ENCODE peak calls at places on chromosomes 1 and 21, in eight cellular contexts. Y is transverse colon, G is heart left ventricle, L is breast epithelium, P is body of pancreas, N is K562, H is uterus, D is GM12892. K is an unnamed sample.
A peak's percentile ranks its signal among the peaks of the same experiment; 100 is the strongest.

GRCh38 chr1:26154750-26155149 is 4.1 kb upstream of the FAM110D start:
- DNase-seq in Y (no peak), G (no peak), L (no peak), P (no peak), N (no peak), H (no peak), D (no peak), K (no peak)

GRCh38 chr1:228804640-228805413 is 69.5 kb downstream of the RHOU start:
- DNase-seq in Y (no peak), G (no peak), L (no peak), P (no peak), N (no peak), H (peak; percentile 45), D (no peak), K (no peak)

GRCh38 chr21:15079276-15079675 is 14.5 kb upstream of the NRIP1 start:
- DNase-seq in Y (no peak), G (no peak), L (no peak), P (no peak), N (no peak), H (no peak), D (no peak), K (no peak)

GRCh38 chr1:156320560-156320959 is 17.5 kb downstream of the CCT3 start:
- DNase-seq in Y (no peak), G (no peak), L (no peak), P (no peak), N (no peak), H (no peak), D (no peak), K (no peak)

GRCh38 chr1:50633465-50633864 is 210.2 kb upstream of the DMRTA2 start:
- DNase-seq in Y (no peak), G (no peak), L (no peak), P (no peak), N (no peak), H (no peak), D (no peak), K (no peak)

GRCh38 chr1:153534933-153535663 is 693 bp downstream of the S100A6 start:
- DNase-seq in Y (peak; percentile 72), G (peak; percentile 73), L (peak; percentile 73), P (peak; percentile 42), N (no peak), H (peak; percentile 81), D (no peak), K (no peak)

GRCh38 chr1:180274221-180274620 is 44.2 kb downstream of the LHX4 start:
- DNase-seq in Y (no peak), G (no peak), L (no peak), P (no peak), N (no peak), H (no peak), D (no peak), K (no peak)

GRCh38 chr1:18820791-18821641 is 38.4 kb downstream of the TAS1R2 start:
- DNase-seq in Y (peak; percentile 68), G (peak; percentile 81), L (peak; percentile 50), P (peak; percentile 80), N (peak; percentile 91), H (peak; percentile 18), D (peak; percentile 76), K (peak; percentile 64)

GRCh38 chr1:244833734-244834595 is 1.5 kb upstream of the COX20 start:
- DNase-seq in Y (peak; percentile 65), G (peak; percentile 59), L (peak; percentile 60), P (peak; percentile 65), N (peak; percentile 64), H (peak; percentile 66), D (no peak), K (peak; percentile 34)

GRCh38 chr1:179321533-179322216 is 28.1 kb downstream of the SOAT1 start:
- DNase-seq in Y (no peak), G (no peak), L (no peak), P (no peak), N (no peak), H (no peak), D (no peak), K (no peak)

GRCh38 chr1:89582571-89582970 is 50.3 kb upstream of the LRRC8C start:
- DNase-seq in Y (no peak), G (no peak), L (no peak), P (no peak), N (no peak), H (no peak), D (no peak), K (no peak)

GRCh38 chr1:217253985-217254384 is 376.9 kb downstream of the GPATCH2 start:
- DNase-seq in Y (no peak), G (no peak), L (no peak), P (no peak), N (no peak), H (no peak), D (no peak), K (no peak)
- TF ChIP-seq POLR2A in Y (no peak), G (no peak), L (no peak), P (no peak), N (no peak), H (no peak), D (no peak), K (no peak)

GRCh38 chr1:200669314-200670214 is at the start of gene DDX59:
- DNase-seq in Y (peak; percentile 96), G (peak; percentile 97), L (peak; percentile 95), P (peak; percentile 96), N (peak; percentile 97), H (peak; percentile 96), D (peak; percentile 92), K (peak; percentile 90)
- TF ChIP-seq POLR2A in Y (peak; percentile 96), G (peak; percentile 73), L (peak; percentile 66), P (peak; percentile 91), N (peak; percentile 98), H (peak; percentile 93), D (peak; percentile 80), K (peak; percentile 73)

GRCh38 chr1:35178295-35178695 is 14.7 kb downstream of the SFPQ start:
- DNase-seq in Y (no peak), G (no peak), L (no peak), P (no peak), N (no peak), H (no peak), D (no peak), K (no peak)

GRCh38 chr1:35178874-35179380 is 14.0 kb downstream of the SFPQ start:
- DNase-seq in Y (no peak), G (no peak), L (no peak), P (no peak), N (no peak), H (no peak), D (no peak), K (no peak)

GRCh38 chr1:35175067-35176001 is 17.6 kb downstream of the SFPQ start:
- DNase-seq in Y (no peak), G (no peak), L (no peak), P (no peak), N (no peak), H (no peak), D (no peak), K (no peak)

GRCh38 chr1:35179864-35180263 is 13.1 kb downstream of the SFPQ start:
- DNase-seq in Y (no peak), G (no peak), L (no peak), P (no peak), N (no peak), H (no peak), D (no peak), K (no peak)

GRCh38 chr1:35177237-35177786 is 15.6 kb downstream of the SFPQ start:
- DNase-seq in Y (no peak), G (no peak), L (no peak), P (no peak), N (no peak), H (no peak), D (no peak), K (no peak)
- TF ChIP-seq POLR2A in Y (no peak), G (no peak), L (no peak), P (no peak), N (peak; percentile 40), H (no peak), D (peak; percentile 79), K (no peak)

GRCh38 chr1:15693371-15693770 is 9.3 kb downstream of the PLEKHM2 start:
- DNase-seq in Y (no peak), G (no peak), L (no peak), P (no peak), N (no peak), H (no peak), D (no peak), K (no peak)

GRCh38 chr1:15698201-15698600 is 14.1 kb downstream of the PLEKHM2 start:
- DNase-seq in Y (no peak), G (no peak), L (no peak), P (no peak), N (no peak), H (no peak), D (no peak), K (no peak)

GRCh38 chr1:15701784-15702183 is 17.7 kb downstream of the PLEKHM2 start:
- DNase-seq in Y (no peak), G (no peak), L (no peak), P (no peak), N (no peak), H (no peak), D (no peak), K (no peak)

GRCh38 chr1:15700510-15700909 is 16.4 kb downstream of the PLEKHM2 start:
- DNase-seq in Y (no peak), G (no peak), L (no peak), P (no peak), N (no peak), H (no peak), D (no peak), K (no peak)

GRCh38 chr1:15696956-15697521 is 12.9 kb downstream of the PLEKHM2 start:
- DNase-seq in Y (peak; percentile 44), G (no peak), L (no peak), P (no peak), N (no peak), H (no peak), D (peak; percentile 75), K (no peak)
- TF ChIP-seq POLR2A in Y (no peak), G (no peak), L (no peak), P (no peak), N (no peak), H (no peak), D (peak; percentile 77), K (no peak)

GRCh38 chr21:37073417-37074194 is 552 bp downstream of the TTC3 start:
- DNase-seq in Y (peak; percentile 70), G (peak; percentile 70), L (peak; percentile 63), P (peak; percentile 54), N (peak; percentile 58), H (peak; percentile 59), D (no peak), K (peak; percentile 37)
- TF ChIP-seq POLR2A in Y (no peak), G (no peak), L (no peak), P (peak; percentile 75), N (no peak), H (no peak), D (no peak), K (peak; percentile 61)

GRCh38 chr1:58779837-58780585 is 3.8 kb downstream of the JUN start:
- DNase-seq in Y (peak; percentile 77), G (peak; percentile 22), L (peak; percentile 76), P (peak; percentile 80), N (no peak), H (peak; percentile 61), D (no peak), K (no peak)
- TF ChIP-seq POLR2A in Y (peak; percentile 69), G (no peak), L (peak; percentile 88), P (peak; percentile 96), N (peak; percentile 58), H (peak; percentile 23), D (peak; percentile 62), K (no peak)

DNA sequence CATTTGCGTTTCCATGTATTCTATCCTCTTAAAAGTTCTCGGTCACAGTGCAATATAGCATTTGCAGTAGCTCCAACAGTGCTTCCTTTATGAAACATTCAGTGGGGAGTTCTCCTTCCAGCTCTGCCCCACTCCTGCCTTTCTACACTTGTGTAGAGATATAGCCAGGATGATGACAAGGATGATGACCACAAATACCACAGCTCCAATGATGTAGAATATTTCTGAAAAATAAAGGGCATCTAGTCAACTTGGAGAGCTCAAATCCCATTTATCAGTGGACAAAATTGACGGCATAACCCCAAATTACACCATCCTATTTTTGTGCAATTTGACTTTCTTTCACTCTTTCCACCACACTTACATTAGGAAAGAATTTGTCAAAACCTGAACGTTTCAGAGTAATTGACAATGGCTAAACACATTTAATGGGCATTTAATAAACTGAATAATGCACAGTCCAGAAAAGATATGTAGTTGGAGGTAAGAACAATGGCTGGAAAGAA is 11.1 kb downstream of the F3 start:
- DNase-seq in Y (no peak), G (no peak), L (no peak), P (no peak), N (no peak), H (no peak), D (no peak), K (no peak)
- TF ChIP-seq POLR2A in Y (no peak), G (no peak), L (no peak), P (no peak), N (no peak), H (no peak), D (no peak), K (no peak)

K was measured in H54.